ENCODE peak calls at places on chromosomes 1 and 21, in seven cellular contexts. Y is SJSA1; L is uterus; Q is transverse colon; R is aorta; W is suprapubic skin; I is CD8-positive, alpha-beta T cell. F is an unnamed sample. For H3K4me1 and H3K36me3, the result is how much of the 10 kb centered on the place peaks cover.

GRCh38 chr1:154478639-154479038 is 23.4 kb upstream of the TDRD10 start:
- DNase-seq in L (no peak), R (no peak), W (no peak), Q (peak), Y (no peak), I (no peak), F (no peak)

GRCh38 chr1:234235373-234235772 is 137.9 kb upstream of the COA6 start:
- DNase-seq in Y (no peak), I (no peak), L (no peak), Q (no peak), W (no peak), R (no peak), F (no peak)

GRCh38 chr1:24720152-24720551 is 25.1 kb upstream of the CLIC4 start:
- DNase-seq in I (no peak), R (peak), L (peak), Y (peak), W (peak), Q (peak), F (peak)

GRCh38 chr1:228207381-228207810 is 448 bp upstream of the OBSCN start:
- DNase-seq in Q (no peak), Y (peak), R (peak), W (peak), L (no peak), I (peak), F (no peak)

GRCh38 chr1:39680751-39681150 is 8.8 kb upstream of the NT5C1A start:
- DNase-seq in I (no peak), W (no peak), Y (no peak), L (no peak), Q (no peak), R (peak), F (no peak)

GRCh38 chr1:64686828-64687724 is 57.8 kb upstream of the RAVER2 start:
- DNase-seq in R (no peak), L (no peak), Y (no peak), Q (peak), I (no peak), W (no peak), F (no peak)

GRCh38 chr1:205746757-205747412 is 3.1 kb downstream of the NUCKS1 start:
- DNase-seq in I (no peak), L (no peak), Y (no peak), W (no peak), R (no peak), Q (no peak), F (no peak)

GRCh38 chr1:85838238-85838637 is 130.0 kb upstream of the ZNHIT6 start:
- DNase-seq in L (no peak), I (no peak), Q (no peak), W (no peak), Y (no peak), R (no peak), F (no peak)

GRCh38 chr1:64923294-64923718 is 43.0 kb downstream of the JAK1 start:
- DNase-seq in W (no peak), Q (no peak), I (no peak), Y (no peak), L (no peak), R (no peak), F (no peak)

GRCh38 chr1:37622131-37622530 is 12.6 kb downstream of the RSPO1 start:
- DNase-seq in L (no peak), I (no peak), Q (no peak), Y (no peak), R (no peak), W (no peak), F (no peak)

GRCh38 chr1:167627865-167628641 is 2.0 kb upstream of the RCSD1 start:
- DNase-seq in Y (no peak), I (peak), L (no peak), W (no peak), R (no peak), Q (peak), F (peak)

GRCh38 chr1:158003409-158003805 is 10.0 kb downstream of the KIRREL1 start:
- DNase-seq in R (no peak), I (no peak), Q (no peak), Y (peak), W (no peak), L (no peak), F (no peak)

GRCh38 chr1:46643368-46643775 is 24.8 kb downstream of the ATPAF1 start:
- DNase-seq in R (no peak), L (no peak), I (no peak), Q (peak), W (no peak), Y (peak), F (no peak)

GRCh38 chr1:220879509-220880366 is 495 bp downstream of the HLX start:
- DNase-seq in W (no peak), Q (peak), L (peak), R (peak), I (no peak), Y (no peak), F (peak)

GRCh38 chr1:37479255-37480124 is 5.1 kb downstream of the ZC3H12A start:
- DNase-seq in I (peak), R (peak), Y (peak), L (peak), Q (peak), W (peak), F (peak)

GRCh38 chr1:213075725-213076124 is 24.7 kb downstream of the RPS6KC1 start:
- DNase-seq in Q (no peak), R (no peak), I (no peak), W (no peak), Y (no peak), L (no peak), F (no peak)

GRCh38 chr1:37020653-37021277 is 13.6 kb downstream of the GRIK3 start:
- DNase-seq in I (no peak), W (no peak), L (no peak), R (no peak), Y (no peak), Q (no peak), F (no peak)

GRCh38 chr1:37478451-37478871 is 4.1 kb downstream of the ZC3H12A start:
- DNase-seq in R (no peak), Q (peak), I (no peak), Y (no peak), W (peak), L (no peak), F (no peak)

GRCh38 chr21:26845066-26845749 is at the start of gene ADAMTS1:
- DNase-seq in I (no peak), R (peak), Q (peak), Y (peak), L (peak), W (peak), F (peak)

GRCh38 chr1:94734963-94735899 is 84.9 kb upstream of the SLC44A3 start:
- DNase-seq in Y (peak), L (peak), W (no peak), Q (peak), I (no peak), R (no peak), F (peak)

GRCh38 chr21:42518626-42519025 is 5.0 kb downstream of the SLC37A1 start:
- DNase-seq in L (no peak), Y (no peak), Q (no peak), R (no peak), I (no peak), W (peak), F (no peak)

GRCh38 chr1:224779491-224780020 is 149.9 kb upstream of the DNAH14 start:
- DNase-seq in L (no peak), I (no peak), Y (no peak), R (no peak), Q (no peak), W (no peak), F (no peak)

GRCh38 chr1:32195972-32196823 is 4.2 kb upstream of the CCDC28B start:
- DNase-seq in R (no peak), L (no peak), Q (no peak), Y (no peak), W (no peak), I (no peak), F (no peak)

GRCh38 chr1:70874826-70875225 is 172.8 kb downstream of the PTGER3 start:
- DNase-seq in W (no peak), L (no peak), R (no peak), I (no peak), Y (no peak), Q (no peak), F (no peak)

GRCh38 chr1:228923973-228924766 is 188.9 kb downstream of the RHOU start:
- DNase-seq in L (no peak), I (no peak), Y (no peak), W (no peak), R (no peak), Q (no peak), F (no peak)

GRCh38 chr1:110250018-110250417 is 39.9 kb downstream of the KCNC4 start:
- DNase-seq in L (no peak), W (no peak), Y (no peak), R (no peak), I (no peak), Q (no peak), F (no peak)

GRCh38 chr21:39136711-39137110 is 46.5 kb downstream of the PSMG1 start:
- DNase-seq in W (no peak), I (no peak), Q (no peak), L (no peak), R (no peak), Y (peak), F (no peak)

GRCh38 chr1:38123356-38123755 is 76.8 kb upstream of the POU3F1 start:
- DNase-seq in Y (peak), L (no peak), R (no peak), Q (no peak), W (no peak), I (no peak), F (no peak)

GRCh38 chr1:215418876-215419442 is 148.1 kb upstream of the KCTD3 start:
- DNase-seq in Y (no peak), W (no peak), Q (no peak), R (no peak), I (no peak), L (no peak), F (no peak)

GRCh38 chr21:35682874-35683549 is 377.3 kb downstream of the SETD4 start:
- DNase-seq in R (no peak), Y (no peak), I (no peak), L (no peak), Q (no peak), W (no peak), F (no peak)

GRCh38 chr1:110674337-110675059 is at the start of gene KCNA3:
- DNase-seq in R (peak), L (peak), Y (no peak), W (no peak), Q (peak), I (peak), F (peak)

GRCh38 chr1:13917607-13918006 is 217.6 kb downstream of the PRDM2 start:
- DNase-seq in I (no peak), Y (no peak), L (no peak), R (no peak), W (no peak), Q (no peak), F (no peak)

GRCh38 chr1:26357121-26357602 is 3.2 kb upstream of the CRYBG2 start:
- DNase-seq in W (no peak), R (no peak), I (no peak), Q (peak), L (no peak), Y (no peak), F (no peak)

GRCh38 chr1:26358411-26359384 is 4.8 kb upstream of the CRYBG2 start:
- DNase-seq in L (no peak), R (no peak), W (no peak), I (peak), Q (peak), Y (no peak), F (no peak)

GRCh38 chr1:26354972-26355371 is 1.0 kb upstream of the CRYBG2 start:
- DNase-seq in I (no peak), R (no peak), W (no peak), L (no peak), Q (no peak), Y (no peak), F (no peak)

GRCh38 chr1:26353976-26354820 is at the start of gene CRYBG2:
- DNase-seq in L (no peak), W (no peak), Y (no peak), I (no peak), R (no peak), Q (peak), F (no peak)

GRCh38 chr1:26356106-26356505 is 2.2 kb upstream of the CRYBG2 start:
- DNase-seq in R (no peak), Y (no peak), W (no peak), L (no peak), I (no peak), Q (no peak), F (no peak)
- H3K4me1 ChIP-seq in R (under half), Y (under half), W (half or more), L (under half), I (under half), Q (under half), F (under half)

DNA sequence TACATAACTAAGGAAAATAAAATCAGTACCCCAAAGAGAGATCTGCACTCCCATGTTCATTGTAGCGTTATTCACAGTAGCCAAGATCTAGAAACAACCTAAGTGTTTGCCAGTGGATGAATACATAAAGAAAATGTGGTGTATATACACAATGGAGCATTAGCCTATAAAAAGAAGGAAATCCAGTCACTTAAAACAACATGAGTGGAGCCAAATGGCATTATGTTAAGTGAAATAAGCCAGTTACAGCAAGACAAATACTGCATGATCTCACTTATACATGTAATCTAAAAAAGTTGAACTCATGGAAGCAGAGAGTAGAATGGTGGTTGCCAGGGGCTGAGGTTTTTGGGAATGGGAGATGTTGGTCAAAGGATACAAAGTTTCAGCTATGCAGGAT is 508.3 kb upstream of the B3GALT2 start:
- DNase-seq in Q (no peak), L (no peak), I (no peak), W (no peak), R (no peak), Y (no peak), F (no peak)
- H3K36me3 ChIP-seq in Q (under half), L (under half), I (under half), W (under half), R (under half), Y (under half), F (under half)

GRCh38 chr21:37363936-37364335 is 2.6 kb upstream of the DYRK1A start:
- DNase-seq in I (no peak), W (no peak), L (no peak), Y (no peak), R (no peak), Q (no peak), F (no peak)

GRCh38 chr21:37365657-37366487 is 701 bp upstream of the DYRK1A start:
- DNase-seq in Q (peak), L (peak), Y (peak), W (peak), R (peak), I (peak), F (peak)

GRCh38 chr21:37367301-37367757 is 756 bp downstream of the DYRK1A start:
- DNase-seq in W (no peak), Q (peak), L (no peak), R (no peak), Y (no peak), I (no peak), F (no peak)

GRCh38 chr21:37366488-37367300 is at the start of gene DYRK1A:
- DNase-seq in L (peak), I (peak), Y (peak), W (peak), Q (peak), R (peak), F (peak)

GRCh38 chr21:37364722-37365121 is 1.9 kb upstream of the DYRK1A start:
- DNase-seq in Q (no peak), W (no peak), L (no peak), Y (no peak), I (no peak), R (no peak), F (no peak)
- H3K4me1 ChIP-seq in Q (under half), W (under half), L (under half), Y (under half), I (under half), R (under half), F (under half)

GRCh38 chr1:43618521-43619313 is 31.2 kb upstream of the KDM4A start:
- DNase-seq in L (no peak), Q (no peak), R (no peak), W (no peak), I (no peak), Y (no peak), F (no peak)

GRCh38 chr1:43617668-43618067 is 32.3 kb upstream of the KDM4A start:
- DNase-seq in Y (no peak), R (no peak), W (no peak), L (no peak), Q (no peak), I (no peak), F (no peak)

GRCh38 chr1:43616383-43616782 is 33.6 kb upstream of the KDM4A start:
- DNase-seq in R (no peak), Q (no peak), W (no peak), L (no peak), Y (no peak), I (no peak), F (no peak)

GRCh38 chr1:43614891-43615290 is 35.1 kb upstream of the KDM4A start:
- DNase-seq in R (no peak), L (no peak), Y (no peak), I (no peak), W (no peak), Q (no peak), F (no peak)

GRCh38 chr1:43617011-43617410 is 32.9 kb upstream of the KDM4A start:
- DNase-seq in I (no peak), W (no peak), R (no peak), L (no peak), Q (no peak), Y (no peak), F (no peak)
- H3K36me3 ChIP-seq in I (under half), W (half or more), R (under half), L (under half), Q (under half), Y (under half), F (under half)

F was measured in left ventricle myocardium inferior.